ENCODE peak calls at places on chromosomes 2 and 18, in eight cellular contexts. C is neural progenitor cell, B is GM23338, O is tibial artery, S is OCI-LY7, V is mucosa of descending colon, D is heart left ventricle, A is stomach. I is an unnamed sample.

GRCh38 chr2:203759692-203760365 is 53.4 kb downstream of the CD28 start:
- DNase-seq in C (no peak), B (no peak), O (no peak), S (no peak), V (no peak), D (no peak), A (peak; percentile 56), I (no peak)

GRCh38 chr2:180122874-180123273 is 115.8 kb upstream of the CWC22 start:
- DNase-seq in C (no peak), B (no peak), O (no peak), S (no peak), V (no peak), D (no peak), A (no peak), I (no peak)

GRCh38 chr2:207926133-207927076 is 98.9 kb downstream of the PLEKHM3 start:
- DNase-seq in C (no peak), B (no peak), O (peak; percentile 68), S (no peak), V (no peak), D (no peak), A (no peak), I (peak; percentile 58)

GRCh38 chr2:227153766-227154486 is 10.1 kb downstream of the COL4A4 start:
- DNase-seq in C (no peak), B (no peak), O (no peak), S (no peak), V (peak; percentile 60), D (no peak), A (peak; percentile 32), I (no peak)

GRCh38 chr2:1493361-1494126 is 80.3 kb downstream of the TPO start:
- DNase-seq in C (no peak), B (no peak), O (no peak), S (no peak), V (no peak), D (peak; percentile 46), A (peak; percentile 21), I (no peak)

GRCh38 chr18:58726671-58727070 is 55.4 kb downstream of the MALT1 start:
- DNase-seq in C (no peak), B (no peak), O (no peak), S (no peak), V (no peak), D (no peak), A (no peak), I (no peak)

GRCh38 chr2:113755690-113756063 is 765 bp downstream of the SLC35F5 start:
- DNase-seq in C (peak; percentile 11), B (peak; percentile 3), O (no peak), S (peak; percentile 28), V (no peak), D (no peak), A (no peak), I (no peak)

GRCh38 chr2:11155326-11156059 is at the start of gene SLC66A3:
- DNase-seq in C (peak; percentile 97), B (peak; percentile 88), O (peak; percentile 79), S (peak; percentile 89), V (no peak), D (no peak), A (no peak), I (peak; percentile 87)

GRCh38 chr2:191065785-191066184 is 51.8 kb upstream of the STAT1 start:
- DNase-seq in C (no peak), B (no peak), O (no peak), S (no peak), V (no peak), D (no peak), A (no peak), I (no peak)

GRCh38 chr2:75403991-75404428 is 156.7 kb downstream of the EVA1A start:
- DNase-seq in C (peak; percentile 62), B (peak; percentile 82), O (no peak), S (peak; percentile 59), V (no peak), D (no peak), A (no peak), I (no peak)

GRCh38 chr2:230893881-230894781 is 29.4 kb downstream of the ITM2C start:
- DNase-seq in C (peak; percentile 33), B (no peak), O (peak; percentile 6), S (peak; percentile 23), V (peak; percentile 55), D (peak; percentile 20), A (no peak), I (peak; percentile 40)

GRCh38 chr2:44932564-44933392 is 8.7 kb upstream of the SIX3 start:
- DNase-seq in C (peak; percentile 58), B (peak; percentile 68), O (no peak), S (no peak), V (no peak), D (no peak), A (no peak), I (no peak)

GRCh38 chr2:25333981-25334380 is 7.7 kb downstream of the DNMT3A start:
- DNase-seq in C (no peak), B (no peak), O (no peak), S (peak; percentile 31), V (no peak), D (peak; percentile 0), A (no peak), I (no peak)

GRCh38 chr2:172082944-172083718 is 2.2 kb upstream of the DLX1 start:
- DNase-seq in C (peak; percentile 63), B (peak; percentile 70), O (no peak), S (no peak), V (no peak), D (no peak), A (no peak), I (no peak)

GRCh38 chr2:3299130-3299529 is 78.5 kb downstream of the EIPR1 start:
- DNase-seq in C (no peak), B (no peak), O (peak; percentile 14), S (no peak), V (no peak), D (peak; percentile 42), A (no peak), I (no peak)

GRCh38 chr18:23718243-23718720 is 29.0 kb downstream of the LAMA3 start:
- DNase-seq in C (no peak), B (no peak), O (no peak), S (no peak), V (no peak), D (no peak), A (no peak), I (no peak)

GRCh38 chr2:226118471-226119429 is 680.9 kb downstream of the IRS1 start:
- DNase-seq in C (no peak), B (peak; percentile 5), O (peak; percentile 49), S (no peak), V (no peak), D (no peak), A (no peak), I (no peak)

GRCh38 chr2:100408941-100409340 is 8.5 kb downstream of the CHST10 start:
- DNase-seq in C (no peak), B (no peak), O (no peak), S (no peak), V (no peak), D (no peak), A (no peak), I (no peak)

GRCh38 chr2:100408104-100408503 is 9.4 kb downstream of the CHST10 start:
- DNase-seq in C (no peak), B (no peak), O (no peak), S (no peak), V (no peak), D (no peak), A (no peak), I (no peak)

GRCh38 chr2:100409975-100410647 is 7.4 kb downstream of the CHST10 start:
- DNase-seq in C (no peak), B (no peak), O (no peak), S (no peak), V (no peak), D (no peak), A (no peak), I (no peak)

GRCh38 chr2:100407600-100407999 is 9.9 kb downstream of the CHST10 start:
- DNase-seq in C (no peak), B (no peak), O (no peak), S (no peak), V (no peak), D (no peak), A (no peak), I (no peak)

GRCh38 chr2:100409461-100409860 is 8.0 kb downstream of the CHST10 start:
- DNase-seq in C (no peak), B (no peak), O (no peak), S (no peak), V (no peak), D (no peak), A (no peak), I (no peak)
- H3K4me1 ChIP-seq in C (peaks cover 45% of the 10 kb centered on the region), B (peaks cover 49% of the 10 kb centered on the region), O (no peaks in the 10 kb centered on the region), S (no peaks in the 10 kb centered on the region), V (no peaks in the 10 kb centered on the region), D (no peaks in the 10 kb centered on the region), A (peaks cover under 1% of the 10 kb centered on the region), I (no peaks in the 10 kb centered on the region)

GRCh38 chr2:241063587-241063986 is 38.5 kb downstream of the MTERF4 start:
- DNase-seq in C (no peak), B (peak; percentile 29), O (no peak), S (no peak), V (no peak), D (peak; percentile 49), A (no peak), I (peak; percentile 48)
- TF ChIP-seq CTCF in C (no peak), B (peak; percentile 33), O (no peak), S (no peak), V (no peak), D (peak; percentile 13), A (no peak), I (no peak)

GRCh38 chr2:217853961-217854360 is 148.8 kb downstream of the TNS1 start:
- DNase-seq in C (no peak), B (no peak), O (no peak), S (no peak), V (no peak), D (no peak), A (no peak), I (no peak)
- H3K4me1 ChIP-seq in C (peaks cover 13% of the 10 kb centered on the region), B (peaks cover 3% of the 10 kb centered on the region), O (peaks cover 98% of the 10 kb centered on the region), S (no peaks in the 10 kb centered on the region), V (peaks cover 2% of the 10 kb centered on the region), D (peaks cover 87% of the 10 kb centered on the region), A (peaks cover 96% of the 10 kb centered on the region), I (peaks cover 64% of the 10 kb centered on the region)

GRCh38 chr2:88185480-88185879 is 15.3 kb downstream of the THNSL2 start:
- DNase-seq in C (no peak), B (no peak), O (no peak), S (no peak), V (no peak), D (no peak), A (no peak), I (no peak)

GRCh38 chr2:88187038-88187676 is 17.0 kb downstream of the THNSL2 start:
- DNase-seq in C (peak; percentile 91), B (peak; percentile 96), O (peak; percentile 33), S (peak; percentile 19), V (peak; percentile 60), D (no peak), A (peak; percentile 74), I (peak; percentile 13)

GRCh38 chr2:88190808-88191721 is 20.9 kb downstream of the THNSL2 start:
- DNase-seq in C (peak; percentile 77), B (peak; percentile 86), O (no peak), S (peak; percentile 51), V (no peak), D (no peak), A (no peak), I (peak; percentile 17)

GRCh38 chr2:88188741-88189140 is 18.6 kb downstream of the THNSL2 start:
- DNase-seq in C (no peak), B (no peak), O (no peak), S (no peak), V (no peak), D (no peak), A (no peak), I (no peak)

DNA sequence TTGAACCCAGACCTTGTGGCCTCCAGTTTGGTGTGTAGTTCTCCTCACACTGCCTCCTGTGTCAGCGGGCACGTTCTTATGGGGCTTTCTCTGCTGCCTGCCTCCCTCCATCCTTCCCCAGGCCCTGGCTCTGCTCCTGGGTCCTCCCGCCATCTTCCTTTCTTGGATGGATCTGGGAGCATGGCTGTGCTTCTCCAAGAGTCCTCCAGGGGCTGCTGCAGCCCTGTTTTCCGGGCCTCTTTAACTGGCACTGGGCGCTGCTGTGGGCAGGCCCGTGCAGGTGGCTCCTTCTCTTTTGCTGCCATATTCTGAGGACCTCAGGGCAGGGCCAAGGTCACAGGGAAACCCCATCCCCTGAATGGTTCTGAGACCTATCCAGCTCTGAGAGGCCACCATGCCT is 17.8 kb downstream of the THNSL2 start:
- DNase-seq in C (peak; percentile 53), B (peak; percentile 74), O (no peak), S (no peak), V (no peak), D (no peak), A (no peak), I (no peak)
- TF ChIP-seq CTCF in C (peak; percentile 59), B (peak; percentile 77), O (no peak), S (peak; percentile 16), V (no peak), D (no peak), A (no peak), I (no peak)